ENCODE peak calls at places on chromosomes 4 and X, in four cellular contexts. M is RPMI8226, K is hepatocyte, X is coronary artery. B is an unnamed sample.

GRCh38 chrX:64975989-64976672 is at the start of gene ZC4H2:
- DNase-seq in X (peak), K (peak), M (peak), B (peak)

GRCh38 chrX:48937065-48937907 is 18.5 kb upstream of the PIM2 start:
- DNase-seq in X (no peak), M (peak), K (no peak), B (peak)

GRCh38 chr4:23945521-23946017 is 55.7 kb upstream of the PPARGC1A start:
- DNase-seq in M (no peak), X (no peak), K (peak), B (no peak)

GRCh38 chr4:119479835-119480234 is 148.8 kb downstream of the PDE5A start:
- DNase-seq in K (no peak), M (no peak), X (no peak), B (no peak)

GRCh38 chr4:101835121-101835904 is 44.8 kb downstream of the BANK1 start:
- DNase-seq in X (no peak), M (no peak), K (peak), B (no peak)

GRCh38 chr4:102022343-102022742 is 231.8 kb downstream of the BANK1 start:
- DNase-seq in K (no peak), M (no peak), X (no peak), B (no peak)

GRCh38 chr4:28369504-28369903 is 1508.9 kb downstream of the STIM2 start:
- DNase-seq in K (no peak), M (no peak), X (no peak), B (no peak)

GRCh38 chr4:56828784-56829535 is 7.5 kb upstream of the SPINK2 start:
- DNase-seq in M (peak), K (no peak), X (no peak), B (peak)

GRCh38 chr4:8028368-8028767 is 88.7 kb upstream of the AFAP1 start:
- DNase-seq in X (no peak), M (no peak), K (no peak), B (no peak)

GRCh38 chr4:106033469-106033868 is 138.2 kb downstream of the NPNT start:
- DNase-seq in X (no peak), K (no peak), M (no peak), B (no peak)

GRCh38 chrX:139691843-139692505 is 16.0 kb downstream of the MCF2 start:
- DNase-seq in M (no peak), X (no peak), K (peak), B (no peak)

GRCh38 chrX:109475174-109475891 is 6.6 kb downstream of the GUCY2F start:
- DNase-seq in X (no peak), K (peak), M (peak), B (no peak)

GRCh38 chr4:6747690-6748068 is 31.7 kb downstream of the BLOC1S4 start:
- DNase-seq in K (peak), M (no peak), X (no peak), B (no peak)

GRCh38 chr4:102503831-102504786 is 3.0 kb downstream of the NFKB1 start:
- DNase-seq in M (peak), X (no peak), K (no peak), B (no peak)

GRCh38 chr4:151567056-151567455 is 158.1 kb downstream of the FHIP1A start:
- DNase-seq in M (no peak), X (no peak), K (no peak), B (peak)

GRCh38 chrX:153153516-153153915 is 25.6 kb upstream of the MAGEA1 start:
- DNase-seq in M (no peak), K (no peak), X (no peak), B (no peak)

GRCh38 chr4:89995006-89995405 is 100.4 kb downstream of the MMRN1 start:
- DNase-seq in X (no peak), K (no peak), M (no peak), B (no peak)

GRCh38 chr4:139761461-139761860 is 95.8 kb downstream of the MGST2 start:
- DNase-seq in M (peak), X (peak), K (no peak), B (no peak)

GRCh38 chr4:98046665-98047064 is 96.6 kb downstream of the STPG2 start:
- DNase-seq in K (no peak), X (no peak), M (no peak), B (no peak)

GRCh38 chr4:100509386-100509785 is 8.4 kb downstream of the EMCN start:
- DNase-seq in X (no peak), M (no peak), K (no peak), B (no peak)

B was measured in MM.1S.